ENCODE peak calls at places on chromosomes 7 and 10, in four cellular contexts. One of them, this sample, is unnamed.

GRCh38 chr10:43370671-43371215 is 693 bp upstream of the FXYD4 start:
- DNase-seq in stimulated activated CD4-positive, alpha-beta T cell treated with anti-CD3 and anti-CD28 coated beads, TNF-alpha, amount 100 ng/mL, for 4 hours: no peak
- DNase-seq in right lobe of liver: no peak
- DNase-seq in RWPE1: no peak
- DNase-seq in this sample: no peak

GRCh38 chr10:3090914-3091313 is 23.6 kb downstream of the PFKP start:
- DNase-seq in stimulated activated CD4-positive, alpha-beta T cell treated with anti-CD3 and anti-CD28 coated beads, TNF-alpha, amount 100 ng/mL, for 4 hours: no peak
- DNase-seq in right lobe of liver: no peak
- DNase-seq in RWPE1: peak
- DNase-seq in this sample: no peak

GRCh38 chr7:46610746-46611145 is 689.7 kb upstream of the IGFBP3 start:
- DNase-seq in stimulated activated CD4-positive, alpha-beta T cell treated with anti-CD3 and anti-CD28 coated beads, TNF-alpha, amount 100 ng/mL, for 4 hours: no peak
- DNase-seq in right lobe of liver: no peak
- DNase-seq in RWPE1: no peak
- DNase-seq in this sample: no peak

GRCh38 chr10:788796-789748 is 99.6 kb upstream of the DIP2C start:
- DNase-seq in stimulated activated CD4-positive, alpha-beta T cell treated with anti-CD3 and anti-CD28 coated beads, TNF-alpha, amount 100 ng/mL, for 4 hours: no peak
- DNase-seq in right lobe of liver: peak
- DNase-seq in RWPE1: peak
- DNase-seq in this sample: no peak

GRCh38 chr7:158818325-158819213 is 10.7 kb downstream of the ESYT2 start:
- DNase-seq in stimulated activated CD4-positive, alpha-beta T cell treated with anti-CD3 and anti-CD28 coated beads, TNF-alpha, amount 100 ng/mL, for 4 hours: peak
- DNase-seq in right lobe of liver: peak
- DNase-seq in RWPE1: peak
- DNase-seq in this sample: peak

GRCh38 chr10:122010405-122011050 is 21.6 kb downstream of the TACC2 start:
- DNase-seq in stimulated activated CD4-positive, alpha-beta T cell treated with anti-CD3 and anti-CD28 coated beads, TNF-alpha, amount 100 ng/mL, for 4 hours: no peak
- DNase-seq in right lobe of liver: no peak
- DNase-seq in RWPE1: no peak
- DNase-seq in this sample: no peak

GRCh38 chr10:11684717-11685645 is 57.2 kb upstream of the ECHDC3 start:
- DNase-seq in stimulated activated CD4-positive, alpha-beta T cell treated with anti-CD3 and anti-CD28 coated beads, TNF-alpha, amount 100 ng/mL, for 4 hours: peak
- DNase-seq in right lobe of liver: no peak
- DNase-seq in RWPE1: peak
- DNase-seq in this sample: peak

GRCh38 chr10:129962092-129962494 is 2.0 kb downstream of the EBF3 start:
- DNase-seq in stimulated activated CD4-positive, alpha-beta T cell treated with anti-CD3 and anti-CD28 coated beads, TNF-alpha, amount 100 ng/mL, for 4 hours: no peak
- DNase-seq in right lobe of liver: no peak
- DNase-seq in RWPE1: no peak
- DNase-seq in this sample: no peak

GRCh38 chr7:129798616-129799349 is 154.0 kb downstream of the UBE2H start:
- DNase-seq in stimulated activated CD4-positive, alpha-beta T cell treated with anti-CD3 and anti-CD28 coated beads, TNF-alpha, amount 100 ng/mL, for 4 hours: no peak
- DNase-seq in right lobe of liver: no peak
- DNase-seq in RWPE1: no peak
- DNase-seq in this sample: no peak

GRCh38 chr10:60441515-60441914 is 51.8 kb upstream of the ANK3 start:
- DNase-seq in stimulated activated CD4-positive, alpha-beta T cell treated with anti-CD3 and anti-CD28 coated beads, TNF-alpha, amount 100 ng/mL, for 4 hours: no peak
- DNase-seq in right lobe of liver: no peak
- DNase-seq in RWPE1: peak
- DNase-seq in this sample: no peak

GRCh38 chr7:140977351-140978140 is 37.2 kb downstream of the MRPS33 start:
- DNase-seq in stimulated activated CD4-positive, alpha-beta T cell treated with anti-CD3 and anti-CD28 coated beads, TNF-alpha, amount 100 ng/mL, for 4 hours: no peak
- DNase-seq in right lobe of liver: no peak
- DNase-seq in RWPE1: no peak
- DNase-seq in this sample: no peak

GRCh38 chr10:86699125-86699524 is 30.8 kb downstream of the LDB3 start:
- DNase-seq in stimulated activated CD4-positive, alpha-beta T cell treated with anti-CD3 and anti-CD28 coated beads, TNF-alpha, amount 100 ng/mL, for 4 hours: no peak
- DNase-seq in right lobe of liver: no peak
- DNase-seq in RWPE1: no peak
- DNase-seq in this sample: no peak

GRCh38 chr7:157269341-157270059 is 67.3 kb upstream of the DNAJB6 start:
- DNase-seq in stimulated activated CD4-positive, alpha-beta T cell treated with anti-CD3 and anti-CD28 coated beads, TNF-alpha, amount 100 ng/mL, for 4 hours: no peak
- DNase-seq in right lobe of liver: no peak
- DNase-seq in RWPE1: no peak
- DNase-seq in this sample: no peak